ENCODE peak calls at places on chromosomes 5 and 9, in ten cellular contexts. S, Z, V, H, D, E, Q, N, U and J are unnamed samples.

GRCh38 chr5:148084269-148084668 is 20.5 kb downstream of the SPINK5 start:
- DNase-seq in V (no peak), H (no peak), D (no peak), Z (no peak), E (no peak), Q (no peak), N (no peak), U (no peak), S (no peak), J (no peak)

GRCh38 chr9:88514247-88514646 is 20.7 kb upstream of the NXNL2 start:
- DNase-seq in N (no peak), H (no peak), V (no peak), S (no peak), Q (no peak), E (no peak), Z (no peak), U (no peak), D (no peak), J (no peak)

GRCh38 chr9:92983984-92984589 is 36.8 kb downstream of the FGD3 start:
- DNase-seq in E (no peak), H (no peak), U (no peak), D (no peak), S (no peak), V (no peak), N (no peak), Z (no peak), Q (peak), J (no peak)

GRCh38 chr9:98775831-98776441 is 20.4 kb downstream of the ANKS6 start:
- DNase-seq in H (peak), E (no peak), Z (no peak), N (peak), Q (peak), V (no peak), D (peak), U (no peak), S (no peak), J (no peak)

GRCh38 chr5:172334196-172334595 is 50.6 kb upstream of the UBTD2 start:
- DNase-seq in V (no peak), U (no peak), Q (no peak), E (no peak), N (no peak), S (no peak), Z (no peak), H (no peak), D (no peak), J (no peak)

GRCh38 chr9:91809581-91810285 is 140.3 kb downstream of the ROR2 start:
- DNase-seq in D (no peak), E (no peak), H (peak), S (no peak), Z (no peak), N (peak), V (no peak), Q (peak), U (peak), J (no peak)

GRCh38 chr5:68534131-68534940 is 318.8 kb downstream of the PIK3R1 start:
- DNase-seq in S (peak), Q (peak), Z (peak), V (no peak), E (no peak), U (no peak), N (no peak), D (no peak), H (peak), J (no peak)

GRCh38 chr5:18397393-18397792 is 763.1 kb downstream of the TAF11L14 start:
- DNase-seq in H (no peak), N (no peak), Z (no peak), S (no peak), D (no peak), V (no peak), E (no peak), U (no peak), Q (no peak), J (no peak)

GRCh38 chr9:96565684-96566360 is 53.8 kb downstream of the CDC14B start:
- DNase-seq in Q (no peak), S (no peak), H (no peak), E (no peak), U (no peak), N (peak), Z (no peak), D (no peak), V (no peak), J (no peak)

GRCh38 chr5:145752534-145752933 is 82.6 kb downstream of the PRELID2 start:
- DNase-seq in Q (peak), U (no peak), S (no peak), Z (no peak), D (no peak), H (no peak), N (no peak), E (no peak), V (no peak), J (no peak)

GRCh38 chr5:171630047-171630669 is 155.5 kb upstream of the SMIM23 start:
- DNase-seq in E (no peak), U (peak), Z (no peak), N (peak), Q (peak), D (peak), H (peak), V (no peak), S (no peak), J (no peak)

GRCh38 chr9:133508046-133508445 is 16.7 kb downstream of the MYMK start:
- DNase-seq in U (no peak), D (no peak), Z (no peak), Q (no peak), S (no peak), V (no peak), H (no peak), N (no peak), E (no peak), J (no peak)

GRCh38 chr9:96317335-96317980 is 15.5 kb upstream of the HSD17B3 start:
- DNase-seq in Z (peak), S (no peak), E (peak), D (peak), U (peak), N (peak), H (peak), Q (peak), V (peak), J (no peak)

GRCh38 chr9:132547976-132548730 is 34.3 kb upstream of the BARHL1 start:
- DNase-seq in E (no peak), H (peak), U (no peak), S (no peak), V (no peak), N (no peak), Z (no peak), Q (no peak), D (no peak), J (no peak)

GRCh38 chr9:135583686-135584011 is 22.1 kb downstream of the PAEP start:
- DNase-seq in U (no peak), D (no peak), E (no peak), Q (no peak), S (no peak), V (no peak), N (no peak), Z (no peak), H (no peak), J (no peak)

GRCh38 chr5:24401767-24402166 is 243.0 kb downstream of the CDH10 start:
- DNase-seq in Z (no peak), V (no peak), E (no peak), N (no peak), S (no peak), Q (peak), H (peak), U (no peak), D (no peak), J (no peak)

GRCh38 chr9:91736898-91737601 is 213.0 kb downstream of the ROR2 start:
- DNase-seq in Q (no peak), S (no peak), N (no peak), Z (no peak), U (no peak), D (no peak), E (no peak), H (no peak), V (no peak), J (no peak)

GRCh38 chr5:25567881-25568280 is 923.1 kb upstream of the CDH10 start:
- DNase-seq in E (no peak), S (no peak), Q (no peak), D (no peak), U (no peak), N (no peak), H (no peak), Z (no peak), V (no peak), J (no peak)

GRCh38 chr9:10605388-10605787 is 7.4 kb downstream of the PTPRD start:
- DNase-seq in S (no peak), N (no peak), Q (no peak), H (no peak), V (no peak), U (no peak), D (no peak), Z (no peak), E (no peak), J (no peak)

GRCh38 chr9:136799079-136799853 is 3.1 kb downstream of the CCDC183 start:
- DNase-seq in H (no peak), E (no peak), S (no peak), V (no peak), U (no peak), N (no peak), D (no peak), Z (no peak), Q (no peak), J (no peak)

GRCh38 chr9:106583751-106584150 is 279.2 kb upstream of the ZNF462 start:
- DNase-seq in E (no peak), N (no peak), U (no peak), Q (no peak), Z (no peak), H (no peak), V (no peak), D (no peak), S (no peak), J (no peak)

GRCh38 chr9:114434878-114435311 is 47.1 kb upstream of the AKNA start:
- DNase-seq in Z (peak), E (no peak), V (no peak), H (peak), Q (peak), S (no peak), D (no peak), U (no peak), N (peak), J (no peak)

GRCh38 chr5:122129332-122129731 is at the start of gene ZNF474:
- DNase-seq in U (peak), E (no peak), Q (peak), V (no peak), Z (no peak), N (peak), D (no peak), S (no peak), H (peak), J (no peak)

GRCh38 chr5:125310749-125311148 is 564.3 kb upstream of the ZNF608 start:
- DNase-seq in S (no peak), D (no peak), Z (no peak), U (no peak), E (no peak), N (no peak), Q (peak), H (no peak), V (no peak), J (no peak)

GRCh38 chr5:80072103-80073073 is 37.2 kb downstream of the THBS4 start:
- DNase-seq in E (no peak), H (no peak), Z (no peak), N (no peak), V (no peak), U (no peak), S (no peak), Q (peak), D (no peak), J (no peak)

GRCh38 chr5:74304536-74304935 is 336.0 kb downstream of the ENC1 start:
- DNase-seq in U (no peak), V (no peak), Q (no peak), D (no peak), Z (no peak), E (no peak), H (no peak), S (no peak), N (no peak), J (no peak)

GRCh38 chr9:16103613-16104012 is 550.8 kb downstream of the CCDC171 start:
- DNase-seq in N (no peak), H (no peak), S (no peak), Q (no peak), D (no peak), U (no peak), E (no peak), Z (peak), V (no peak), J (no peak)